ENCODE peak calls at places on chromosomes 4 and X, in eight cellular contexts. O is breast epithelium, U is lower lobe of right lung, X is astrocyte of the spinal cord, V is lower leg skin, J is hypothalamus, D is fibroblast of mammary gland, R is epithelial cell of esophagus. E is an unnamed sample.

GRCh38 chrX:1084689-1085088 is 127.8 kb downstream of the CRLF2 start:
- DNase-seq in O (no peak), U (no peak), X (no peak), V (no peak), J (no peak), D (no peak), R (no peak), E (no peak)

GRCh38 chr4:185903205-185903604 is 91.2 kb upstream of the SORBS2 start:
- DNase-seq in O (no peak), U (no peak), X (no peak), V (no peak), J (no peak), D (no peak), R (peak; percentile 74), E (no peak)

GRCh38 chr4:5471206-5471605 is 237.2 kb downstream of the EVC2 start:
- DNase-seq in O (peak; percentile 30), U (no peak), X (no peak), V (no peak), J (no peak), D (no peak), R (no peak), E (no peak)

GRCh38 chr4:519885-520595 is 21.0 kb downstream of the PIGG start:
- DNase-seq in O (no peak), U (no peak), X (no peak), V (no peak), J (no peak), D (no peak), R (peak; percentile 72), E (no peak)

GRCh38 chrX:49171752-49172279 is at the start of gene PLP2:
- DNase-seq in O (no peak), U (peak; percentile 64), X (peak; percentile 46), V (no peak), J (peak; percentile 13), D (peak; percentile 43), R (peak; percentile 78), E (peak; percentile 52)

GRCh38 chr4:67483868-67484602 is 61.3 kb downstream of the CENPC start:
- DNase-seq in O (no peak), U (no peak), X (peak; percentile 81), V (no peak), J (no peak), D (peak; percentile 53), R (no peak), E (no peak)

GRCh38 chr4:14646831-14647230 is 355.4 kb upstream of the CPEB2 start:
- DNase-seq in O (no peak), U (no peak), X (peak; percentile 56), V (no peak), J (no peak), D (peak; percentile 6), R (peak; percentile 15), E (no peak)

GRCh38 chr4:12555011-12555410 is 929.1 kb downstream of the RAB28 start:
- DNase-seq in O (no peak), U (no peak), X (peak; percentile 23), V (no peak), J (no peak), D (peak; percentile 59), R (peak; percentile 45), E (no peak)

GRCh38 chrX:72540318-72540717 is 32.3 kb downstream of the HDAC8 start:
- DNase-seq in O (no peak), U (no peak), X (peak; percentile 44), V (no peak), J (no peak), D (peak; percentile 59), R (peak; percentile 8), E (no peak)

GRCh38 chrX:81120270-81120935 is 81.3 kb downstream of the HMGN5 start:
- DNase-seq in O (no peak), U (no peak), X (no peak), V (no peak), J (no peak), D (no peak), R (no peak), E (no peak)

GRCh38 chrX:103791826-103792458 is 15.3 kb downstream of the PLP1 start:
- DNase-seq in O (no peak), U (no peak), X (no peak), V (no peak), J (no peak), D (no peak), R (no peak), E (no peak)

GRCh38 chrX:118726887-118727685 is at the start of gene IL13RA1:
- DNase-seq in O (peak; percentile 72), U (peak; percentile 87), X (peak; percentile 90), V (peak; percentile 47), J (peak; percentile 40), D (peak; percentile 67), R (peak; percentile 87), E (peak; percentile 74)